ENCODE peak calls at places on chromosome 20, in seven cellular contexts. Q, X, L, P, W, N and Y are unnamed samples.

GRCh38 chr20:32589256-32589655 is 4.1 kb upstream of the NOL4L start:
- DNase-seq in N (peak), W (no peak), L (no peak), Q (no peak), P (no peak), X (no peak), Y (no peak)

GRCh38 chr20:53707341-53708102 is 113.9 kb upstream of the ZNF217 start:
- DNase-seq in Q (no peak), N (peak), X (no peak), W (no peak), L (no peak), P (peak), Y (no peak)

GRCh38 chr20:13865825-13866351 is 81.1 kb downstream of the NDUFAF5 start:
- DNase-seq in L (no peak), Q (no peak), W (peak), N (no peak), X (no peak), P (no peak), Y (no peak)

GRCh38 chr20:1686151-1686748 is 28.7 kb upstream of the SIRPG start:
- DNase-seq in W (no peak), X (no peak), Q (no peak), L (no peak), P (no peak), N (no peak), Y (no peak)

GRCh38 chr20:6501061-6501460 is 266.4 kb upstream of the BMP2 start:
- DNase-seq in P (no peak), N (peak), Q (no peak), W (no peak), L (peak), X (peak), Y (no peak)

GRCh38 chr20:13098720-13099355 is 90.1 kb downstream of the SPTLC3 start:
- DNase-seq in N (no peak), L (no peak), X (no peak), W (no peak), P (no peak), Q (no peak), Y (no peak)

GRCh38 chr20:38343107-38343797 is 3.0 kb upstream of the LBP start:
- DNase-seq in Q (no peak), N (peak), X (peak), W (peak), P (no peak), L (peak), Y (no peak)

GRCh38 chr20:47785321-47785899 is at the start of gene SULF2:
- DNase-seq in P (no peak), X (peak), N (no peak), L (no peak), Q (peak), W (peak), Y (no peak)

GRCh38 chr20:17969884-17970409 is 1.1 kb downstream of the MGME1 start:
- DNase-seq in X (peak), L (no peak), N (peak), P (peak), W (peak), Q (no peak), Y (no peak)

GRCh38 chr20:42604998-42605970 is 584.4 kb downstream of the PTPRT start:
- DNase-seq in X (no peak), Q (no peak), P (no peak), N (no peak), W (no peak), L (no peak), Y (no peak)

GRCh38 chr20:62388839-62389600 is 2.1 kb downstream of the RPS21 start:
- DNase-seq in X (no peak), Q (no peak), L (no peak), N (no peak), W (no peak), P (no peak), Y (no peak)

GRCh38 chr20:62389601-62390087 is 2.7 kb downstream of the RPS21 start:
- DNase-seq in P (no peak), N (no peak), Q (no peak), W (no peak), L (no peak), X (no peak), Y (no peak)

GRCh38 chr20:62387219-62387913 is 463 bp downstream of the RPS21 start:
- DNase-seq in N (no peak), P (peak), L (no peak), X (no peak), Q (no peak), W (no peak), Y (no peak)

GRCh38 chr20:62386383-62387218 is at the start of gene RPS21:
- DNase-seq in Q (peak), W (peak), P (peak), N (peak), L (peak), X (peak), Y (peak)

DNA sequence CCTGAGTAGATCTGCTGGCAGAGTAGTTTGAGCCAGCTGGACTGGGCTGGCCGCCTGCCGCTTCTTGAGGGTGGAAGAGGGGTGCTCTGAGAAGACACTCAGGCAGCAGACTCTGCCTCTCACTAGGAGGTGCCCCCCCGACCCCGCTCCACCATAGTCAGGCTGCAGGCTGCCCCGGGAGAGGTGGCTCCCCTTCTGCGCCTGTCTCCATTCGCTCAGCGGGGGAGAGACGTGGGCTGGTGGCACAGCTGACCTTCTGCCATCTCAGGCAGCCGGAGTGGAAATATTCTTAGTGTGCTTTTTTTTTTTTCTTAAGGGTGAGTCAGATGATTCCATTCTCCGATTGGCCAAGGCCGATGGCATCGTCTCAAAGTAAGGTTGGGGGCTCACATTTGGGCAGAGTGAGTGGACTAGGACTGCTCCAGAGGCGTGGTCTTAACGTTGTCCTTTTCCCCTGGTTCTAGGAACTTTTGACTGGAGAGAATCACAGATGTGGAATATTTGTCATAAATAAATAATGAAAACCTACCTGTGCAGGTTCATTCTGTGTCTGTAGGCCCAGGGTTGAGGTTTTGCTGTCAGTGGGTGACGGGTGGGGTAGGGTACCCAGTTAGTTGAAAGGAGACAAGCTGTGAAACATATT is 1.2 kb downstream of the RPS21 start:
- DNase-seq in X (no peak), Q (no peak), P (no peak), N (no peak), L (no peak), W (no peak), Y (no peak)
- TF ChIP-seq CTCF in X (no peak), Q (no peak), P (no peak), N (no peak), L (no peak), W (no peak), Y (no peak)

DNA sequence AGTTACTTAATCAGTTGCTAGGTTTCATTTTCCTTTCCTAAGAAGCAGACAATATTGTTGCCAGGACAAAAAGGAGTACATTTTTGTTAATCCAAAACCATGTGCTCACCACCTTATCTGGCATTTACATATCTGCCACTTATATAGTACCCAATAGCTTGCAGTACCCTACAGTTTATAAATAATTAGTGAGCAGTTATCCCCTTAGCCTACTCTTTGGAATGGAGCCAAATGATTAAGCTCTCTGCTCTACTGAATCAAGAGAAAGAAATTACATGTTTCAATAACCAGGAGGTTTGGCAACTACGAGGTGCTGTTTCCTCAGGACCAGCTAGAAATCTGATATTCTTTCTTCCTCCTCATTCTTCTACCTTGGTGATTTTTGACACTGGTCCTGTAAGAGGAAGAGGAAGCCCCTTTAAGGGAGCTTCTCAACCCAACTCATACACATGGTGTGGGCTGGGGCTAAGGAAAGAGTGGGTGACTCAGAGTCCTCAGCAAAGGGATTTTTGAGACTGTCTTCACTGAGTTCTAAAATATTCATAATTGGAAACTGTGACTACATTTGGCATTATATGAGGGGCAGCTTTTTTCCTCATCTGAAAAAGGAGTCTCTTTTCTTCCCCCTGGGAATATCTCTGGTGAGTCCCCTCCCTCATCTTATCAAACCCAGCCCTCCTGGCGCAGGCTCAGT is 1.5 kb downstream of the ZNFX1 start:
- DNase-seq in W (peak), L (no peak), X (peak), Q (no peak), N (peak), P (peak), Y (no peak)
- H3K4me3 ChIP-seq in W (peak), L (peak), X (peak), Q (no peak), N (peak), P (peak), Y (peak)

DNA sequence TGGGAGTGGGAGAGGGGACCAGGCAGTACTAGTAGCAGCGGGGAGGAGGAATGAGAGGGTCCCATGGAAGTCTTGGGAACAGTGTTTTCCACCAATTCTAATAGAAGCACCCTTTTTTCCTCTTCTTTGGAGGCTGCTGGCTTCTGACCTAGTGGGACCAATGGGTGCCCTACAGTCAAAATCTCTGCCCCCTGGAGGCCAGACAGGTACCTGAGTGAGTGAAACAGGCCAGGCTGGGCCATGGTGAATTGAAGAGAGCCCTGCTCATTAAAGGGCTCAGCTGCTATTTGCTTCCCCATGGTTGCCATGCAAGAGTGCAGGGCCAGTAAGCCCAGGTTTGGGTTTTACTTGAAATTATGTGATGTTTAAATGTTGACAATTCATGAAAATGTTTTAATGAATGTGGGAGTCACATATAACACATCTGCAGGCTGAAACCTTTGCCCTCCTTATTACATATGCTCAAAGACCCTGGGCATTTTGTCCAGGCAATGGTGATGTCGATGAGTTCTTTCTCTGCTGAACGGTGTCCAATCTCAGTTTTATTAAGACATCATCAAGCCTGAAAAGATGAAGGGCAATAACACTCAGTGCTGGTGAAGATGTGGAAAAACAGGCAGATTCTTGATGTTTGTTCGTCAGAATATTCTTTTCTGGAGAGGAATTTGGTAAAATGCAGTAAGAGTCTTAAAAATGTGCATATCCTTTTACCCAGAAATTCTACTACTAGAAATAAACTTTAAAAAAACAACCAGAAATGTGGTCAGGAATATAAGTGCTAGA is 42.3 kb upstream of the OCSTAMP start:
- DNase-seq in W (no peak), N (no peak), Q (no peak), X (no peak), P (peak), L (peak), Y (peak)
- TF ChIP-seq CTCF in W (no peak), N (no peak), Q (no peak), X (no peak), P (peak), L (no peak), Y (peak)

GRCh38 chr20:36113566-36114247 is 40.8 kb upstream of the EPB41L1 start:
- DNase-seq in W (no peak), X (no peak), N (no peak), Q (no peak), L (no peak), P (peak), Y (no peak)

GRCh38 chr20:36109251-36109947 is 45.1 kb upstream of the EPB41L1 start:
- DNase-seq in Q (no peak), P (no peak), N (peak), W (no peak), X (no peak), L (no peak), Y (no peak)

GRCh38 chr20:36112112-36112511 is 42.4 kb upstream of the EPB41L1 start:
- DNase-seq in Q (no peak), L (no peak), X (no peak), W (no peak), N (no peak), P (no peak), Y (no peak)

GRCh38 chr20:36113015-36113414 is 41.5 kb upstream of the EPB41L1 start:
- DNase-seq in N (no peak), Q (no peak), W (no peak), P (no peak), L (no peak), X (no peak), Y (no peak)

DNA sequence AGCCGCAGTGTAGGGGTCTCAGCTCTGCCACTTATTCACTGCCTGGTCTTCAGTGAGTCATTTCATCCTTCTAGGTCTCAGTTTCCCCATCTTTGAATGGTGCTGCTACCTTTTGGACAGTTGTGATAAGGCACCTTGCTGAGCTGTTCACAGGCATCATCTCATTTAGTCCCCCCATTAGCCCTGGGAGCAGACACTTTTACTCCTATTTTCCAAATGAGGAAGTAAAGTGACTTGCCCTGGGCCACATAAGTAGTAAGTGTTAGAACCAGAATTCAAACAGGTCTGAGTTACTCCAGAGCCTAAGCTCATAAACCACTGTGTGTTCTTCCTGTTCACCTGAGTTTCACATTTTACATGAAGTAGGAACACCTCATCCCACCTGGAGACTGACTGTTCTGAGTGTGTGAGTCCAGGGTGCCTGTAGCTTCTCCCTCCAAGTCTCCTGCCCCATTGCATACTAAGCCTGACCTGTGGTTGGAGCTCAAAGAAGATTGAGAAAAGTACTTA is 43.5 kb upstream of the EPB41L1 start:
- DNase-seq in P (no peak), L (no peak), Q (no peak), W (no peak), N (no peak), X (no peak), Y (no peak)
- H3K4me3 ChIP-seq in P (no peak), L (no peak), Q (no peak), W (no peak), N (no peak), X (no peak), Y (no peak)

DNA sequence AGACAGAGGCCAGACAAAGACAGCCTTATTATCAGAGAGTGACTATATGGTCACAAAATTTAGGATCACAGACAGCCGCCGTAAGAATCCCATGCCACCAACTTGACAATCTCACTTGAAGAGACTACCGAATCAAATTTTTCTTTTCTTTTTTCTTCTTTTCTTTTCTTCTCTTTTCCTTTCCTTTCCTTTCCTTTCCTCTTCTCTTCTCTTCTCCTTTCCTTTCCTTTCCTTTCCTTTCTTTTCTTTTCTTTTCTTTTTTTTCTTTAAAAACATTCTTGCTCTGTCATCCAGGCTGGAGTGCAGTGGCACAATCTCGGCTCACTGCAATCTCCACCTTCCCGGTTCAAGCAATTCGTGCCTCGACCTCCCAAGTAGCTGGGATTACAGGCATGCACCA is 1.2 kb upstream of the EPPIN start:
- DNase-seq in W (no peak), P (no peak), N (no peak), Q (no peak), X (no peak), L (no peak), Y (no peak)
- TF ChIP-seq CTCF in W (no peak), P (no peak), N (no peak), Q (no peak), X (no peak), L (no peak), Y (no peak)